ENCODE peak calls at places on chromosomes 13 and 19, in ten cellular contexts. U is AG10803, V is lower leg skin, T is HFF-Myc, W is fibroblast of pulmonary artery, X is AG09309, B is tibial nerve, A is pancreas, C is GM23338, N is AG04450. K is an unnamed sample.

GRCh38 chr19:39514840-39515550 is at the start of gene SELENOV:
- DNase-seq in N (no peak), T (no peak), V (no peak), C (peak), A (no peak), U (no peak), B (no peak), X (no peak), W (no peak), K (peak)

GRCh38 chr19:3513198-3514140 is 7.4 kb downstream of the FZR1 start:
- DNase-seq in B (no peak), T (no peak), N (no peak), U (no peak), C (no peak), A (peak), V (no peak), X (no peak), W (no peak), K (peak)

GRCh38 chr13:40187324-40187795 is 479.1 kb downstream of the FOXO1 start:
- DNase-seq in N (no peak), C (peak), U (no peak), W (no peak), X (no peak), A (no peak), B (no peak), T (no peak), V (no peak), K (no peak)

GRCh38 chr13:66077286-66077685 is 1152.8 kb downstream of the PCDH9 start:
- DNase-seq in V (no peak), C (no peak), A (no peak), T (no peak), X (no peak), W (no peak), B (no peak), U (no peak), N (no peak), K (no peak)

GRCh38 chr19:45404557-45405434 is at the start of gene PPP1R13L:
- DNase-seq in V (peak), W (peak), N (no peak), B (no peak), T (no peak), C (peak), X (no peak), U (peak), A (peak), K (peak)

GRCh38 chr19:39341122-39341719 is 1.0 kb upstream of the SAMD4B start:
- DNase-seq in N (no peak), W (no peak), U (peak), X (no peak), V (no peak), C (peak), T (no peak), B (no peak), A (no peak), K (no peak)

GRCh38 chr13:99694251-99694650 is 193.0 kb downstream of the TM9SF2 start:
- DNase-seq in U (no peak), A (no peak), V (no peak), T (peak), N (no peak), B (no peak), C (no peak), W (no peak), X (no peak), K (no peak)

GRCh38 chr13:94413545-94413944 is 65.9 kb downstream of the DCT start:
- DNase-seq in T (no peak), U (no peak), B (no peak), V (no peak), C (no peak), W (no peak), X (no peak), N (no peak), A (no peak), K (no peak)

GRCh38 chr13:90420683-90421082 is 926.8 kb upstream of the MIR17HG start:
- DNase-seq in X (no peak), U (no peak), B (no peak), C (peak), W (peak), T (no peak), V (no peak), A (no peak), N (no peak), K (peak)

GRCh38 chr13:106858910-106859309 is 291.0 kb upstream of the ARGLU1 start:
- DNase-seq in U (no peak), X (no peak), T (no peak), N (no peak), V (no peak), C (peak), A (no peak), W (no peak), B (no peak), K (no peak)

GRCh38 chr19:2648528-2648937 is 54.0 kb downstream of the GNG7 start:
- DNase-seq in U (peak), B (no peak), C (peak), W (peak), N (peak), V (peak), A (peak), X (peak), T (peak), K (peak)

GRCh38 chr19:36257512-36257876 is 42.6 kb downstream of the ZNF146 start:
- DNase-seq in W (no peak), T (no peak), X (no peak), V (no peak), A (peak), C (peak), U (no peak), B (no peak), N (no peak), K (no peak)

GRCh38 chr13:40460116-40460515 is 206.3 kb downstream of the FOXO1 start:
- DNase-seq in C (no peak), N (no peak), T (no peak), U (peak), B (no peak), A (no peak), W (no peak), X (no peak), V (no peak), K (no peak)

GRCh38 chr19:42129399-42130253 is 2.6 kb downstream of the POU2F2 start:
- DNase-seq in X (no peak), N (no peak), B (no peak), U (peak), C (no peak), V (peak), W (peak), A (no peak), T (peak), K (peak)

GRCh38 chr19:48501961-48502719 is 9.5 kb downstream of the LMTK3 start:
- DNase-seq in U (no peak), B (no peak), T (no peak), X (no peak), C (peak), A (peak), W (peak), N (no peak), V (no peak), K (no peak)

GRCh38 chr19:49335071-49335783 is at the start of gene CD37:
- DNase-seq in W (no peak), A (no peak), N (no peak), V (peak), C (no peak), T (no peak), X (no peak), B (no peak), U (no peak), K (no peak)

GRCh38 chr19:35045667-35046300 is 4.3 kb downstream of the HPN start:
- DNase-seq in C (peak), N (no peak), W (peak), T (peak), A (peak), B (no peak), V (no peak), U (peak), X (no peak), K (peak)

GRCh38 chr13:110546389-110546788 is 15.1 kb downstream of the RAB20 start:
- DNase-seq in T (no peak), N (no peak), W (no peak), X (no peak), V (no peak), U (no peak), C (no peak), A (no peak), B (no peak), K (no peak)

GRCh38 chr19:20503536-20503935 is 62.0 kb downstream of the ZNF737 start:
- DNase-seq in B (no peak), N (no peak), C (no peak), T (no peak), V (no peak), A (no peak), W (peak), X (no peak), U (peak), K (peak)

GRCh38 chr13:23599083-23599925 is 29.1 kb downstream of the TNFRSF19 start:
- DNase-seq in X (no peak), B (no peak), V (no peak), A (no peak), U (no peak), N (no peak), W (no peak), T (no peak), C (peak), K (no peak)

GRCh38 chr19:48982280-48982679 is 10.8 kb downstream of the GYS1 start:
- DNase-seq in W (no peak), V (no peak), U (no peak), T (no peak), C (peak), N (no peak), X (no peak), A (no peak), B (no peak), K (no peak)

GRCh38 chr13:78649997-78650724 is 8.8 kb downstream of the OBI1 start:
- DNase-seq in B (no peak), V (no peak), W (no peak), T (no peak), X (no peak), U (no peak), C (no peak), A (no peak), N (no peak), K (no peak)

GRCh38 chr19:16213076-16213475 is 15.4 kb downstream of the AP1M1 start:
- DNase-seq in W (peak), C (no peak), N (no peak), A (no peak), X (no peak), U (no peak), B (no peak), V (no peak), T (no peak), K (no peak)

GRCh38 chr13:41196620-41197019 is 2.3 kb upstream of the KBTBD7 start:
- DNase-seq in U (no peak), B (no peak), A (no peak), N (no peak), C (peak), X (no peak), W (peak), T (no peak), V (no peak), K (no peak)

GRCh38 chr13:76783798-76784197 is 102.4 kb downstream of the KCTD12 start:
- DNase-seq in T (no peak), W (no peak), V (no peak), U (no peak), A (no peak), B (no peak), X (no peak), C (peak), N (no peak), K (no peak)

GRCh38 chr13:50244913-50245574 is 229.8 kb downstream of the KCNRG start:
- DNase-seq in T (peak), W (peak), B (no peak), X (peak), V (no peak), U (peak), N (peak), A (no peak), C (no peak), K (peak)

GRCh38 chr13:105329359-105329758 is 1206.1 kb downstream of the EFNB2 start:
- DNase-seq in B (no peak), X (no peak), W (no peak), C (no peak), U (no peak), A (no peak), V (no peak), N (no peak), T (no peak), K (no peak)

GRCh38 chr19:8028951-8029491 is 23.5 kb upstream of the CCL25 start:
- DNase-seq in W (peak), V (no peak), N (no peak), T (no peak), X (no peak), B (no peak), U (no peak), A (no peak), C (peak), K (no peak)

GRCh38 chr19:32581704-32582164 is 744 bp downstream of the PDCD5 start:
- DNase-seq in C (peak), X (no peak), W (peak), B (no peak), T (no peak), V (no peak), A (no peak), U (peak), N (peak), K (peak)

GRCh38 chr19:45175663-45176345 is 2.2 kb downstream of the TRAPPC6A start:
- DNase-seq in C (no peak), W (no peak), A (no peak), U (no peak), V (no peak), X (no peak), N (no peak), T (no peak), B (no peak), K (no peak)

GRCh38 chr13:27415116-27415515 is 9.3 kb upstream of the GTF3A start:
- DNase-seq in T (no peak), C (no peak), A (no peak), X (no peak), N (no peak), U (no peak), V (no peak), B (no peak), W (no peak), K (no peak)

GRCh38 chr13:20525144-20525600 is 485 bp downstream of the CRYL1 start:
- DNase-seq in U (no peak), V (peak), B (no peak), W (peak), C (peak), T (no peak), X (no peak), N (no peak), A (peak), K (peak)

GRCh38 chr19:18046066-18046718 is 38.2 kb downstream of the ARRDC2 start:
- DNase-seq in A (no peak), C (no peak), W (peak), U (peak), T (peak), N (no peak), V (no peak), B (no peak), X (peak), K (peak)

GRCh38 chr19:19642506-19643157 is 825 bp downstream of the GMIP start:
- DNase-seq in V (no peak), U (peak), X (no peak), N (no peak), A (no peak), T (no peak), B (no peak), C (no peak), W (no peak), K (no peak)

GRCh38 chr19:3723883-3724282 is 15.7 kb downstream of the TJP3 start:
- DNase-seq in A (no peak), C (peak), W (no peak), V (no peak), T (no peak), X (no peak), B (no peak), N (no peak), U (no peak), K (no peak)

DNA sequence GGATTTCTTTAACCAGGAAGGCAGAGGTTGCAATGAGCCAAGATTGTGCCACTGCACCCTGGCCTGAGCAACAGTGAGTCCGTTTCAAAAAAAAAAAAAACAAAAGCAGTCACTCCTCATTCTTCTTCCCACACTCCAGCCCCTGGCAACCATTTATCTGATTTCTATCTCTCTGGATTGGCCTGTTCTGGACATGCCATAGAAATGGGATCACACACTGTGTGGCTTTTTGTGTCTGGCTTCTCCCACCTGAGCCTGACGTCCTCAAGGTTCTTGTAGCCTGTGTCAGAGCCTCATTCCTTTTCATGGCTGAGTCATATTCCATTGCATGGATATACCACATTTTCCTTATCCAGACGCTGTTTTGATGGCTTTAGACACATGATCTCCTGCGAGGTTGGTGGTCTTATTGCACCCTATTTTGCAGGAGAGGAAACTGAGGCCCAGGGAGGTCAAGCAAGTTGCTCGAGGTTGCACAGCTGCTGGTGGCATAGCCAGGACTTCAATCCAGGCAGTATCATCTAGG is 15.8 kb upstream of the FEM1A start:
- DNase-seq in T (no peak), N (no peak), U (no peak), C (no peak), V (no peak), B (no peak), W (no peak), A (no peak), X (no peak), K (no peak)
- TF ChIP-seq CTCF in T (no peak), N (no peak), U (no peak), C (no peak), V (no peak), B (no peak), W (no peak), A (no peak), X (no peak), K (no peak)

GRCh38 chr19:5624154-5624663 is 1.3 kb downstream of the SAFB start:
- DNase-seq in X (no peak), A (peak), C (peak), N (no peak), T (no peak), B (peak), U (peak), V (peak), W (peak), K (no peak)

GRCh38 chr19:5622465-5623396 is at the start of the genes SAFB and SAFB2:
- DNase-seq in A (peak), U (peak), B (peak), C (peak), V (peak), W (peak), X (peak), T (peak), N (peak), K (peak)

GRCh38 chr19:5625641-5626040 is 2.8 kb downstream of the SAFB start:
- DNase-seq in T (no peak), N (no peak), A (no peak), B (no peak), C (no peak), X (no peak), W (no peak), U (no peak), V (peak), K (no peak)

GRCh38 chr19:5623397-5624153 is 692 bp downstream of the SAFB start:
- DNase-seq in X (no peak), B (no peak), T (no peak), C (no peak), U (no peak), V (no peak), N (no peak), W (no peak), A (peak), K (no peak)

GRCh38 chr19:5624741-5625140 is 1.9 kb downstream of the SAFB start:
- DNase-seq in X (no peak), A (no peak), B (no peak), W (no peak), T (no peak), U (no peak), C (peak), N (no peak), V (peak), K (no peak)
- H3K4me3 ChIP-seq in X (peak), A (peak), B (no peak), W (peak), T (peak), U (peak), C (peak), N (peak), V (no peak), K (peak)

GRCh38 chr19:51398096-51398704 is 7.8 kb upstream of the C19orf84 start:
- DNase-seq in B (no peak), A (no peak), T (no peak), C (peak), U (peak), N (no peak), W (peak), X (no peak), V (no peak), K (peak)
- TF ChIP-seq CTCF in B (no peak), A (peak), T (peak), C (peak), U (peak), N (peak), W (peak), X (peak), V (no peak), K (peak)

DNA sequence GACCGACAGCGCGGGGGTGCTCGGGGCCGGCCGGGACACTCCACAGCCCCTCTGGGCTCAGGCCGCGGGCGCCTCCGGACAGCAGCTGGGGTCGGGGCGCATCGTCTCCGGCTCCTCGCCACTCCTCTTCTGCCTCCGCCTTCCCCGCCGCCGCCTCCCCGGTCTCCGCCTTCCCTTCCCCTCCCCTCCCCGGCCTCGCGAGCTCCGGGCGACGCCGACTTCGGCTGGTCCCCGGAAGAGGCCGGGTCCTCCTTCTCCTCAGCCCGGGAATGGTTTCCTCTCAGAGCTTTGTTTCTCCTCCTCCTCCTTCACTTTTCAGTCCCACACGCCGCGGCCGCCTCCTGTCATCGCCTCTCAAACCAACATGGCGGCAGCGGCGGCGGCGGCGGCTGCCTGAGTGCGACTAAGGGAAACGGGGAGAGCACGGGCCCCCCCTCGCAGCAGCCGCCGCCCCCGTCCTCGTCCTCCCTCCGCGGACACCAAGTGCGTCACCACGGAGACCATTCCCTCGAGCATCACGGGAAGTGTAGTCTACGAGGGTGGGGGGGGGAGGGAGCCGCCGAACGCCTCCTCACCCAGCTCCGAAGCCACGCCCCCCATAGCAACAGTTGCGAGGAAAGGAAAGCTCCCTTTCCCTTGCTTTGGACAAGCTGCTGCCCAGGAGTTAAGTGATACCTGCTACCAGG is at the start of gene UBL3:
- DNase-seq in V (peak), A (peak), X (peak), B (peak), T (peak), C (peak), N (peak), W (peak), U (peak), K (peak)
- H3K4me3 ChIP-seq in V (peak), A (peak), X (peak), B (peak), T (peak), C (peak), N (peak), W (peak), U (peak), K (peak)

DNA sequence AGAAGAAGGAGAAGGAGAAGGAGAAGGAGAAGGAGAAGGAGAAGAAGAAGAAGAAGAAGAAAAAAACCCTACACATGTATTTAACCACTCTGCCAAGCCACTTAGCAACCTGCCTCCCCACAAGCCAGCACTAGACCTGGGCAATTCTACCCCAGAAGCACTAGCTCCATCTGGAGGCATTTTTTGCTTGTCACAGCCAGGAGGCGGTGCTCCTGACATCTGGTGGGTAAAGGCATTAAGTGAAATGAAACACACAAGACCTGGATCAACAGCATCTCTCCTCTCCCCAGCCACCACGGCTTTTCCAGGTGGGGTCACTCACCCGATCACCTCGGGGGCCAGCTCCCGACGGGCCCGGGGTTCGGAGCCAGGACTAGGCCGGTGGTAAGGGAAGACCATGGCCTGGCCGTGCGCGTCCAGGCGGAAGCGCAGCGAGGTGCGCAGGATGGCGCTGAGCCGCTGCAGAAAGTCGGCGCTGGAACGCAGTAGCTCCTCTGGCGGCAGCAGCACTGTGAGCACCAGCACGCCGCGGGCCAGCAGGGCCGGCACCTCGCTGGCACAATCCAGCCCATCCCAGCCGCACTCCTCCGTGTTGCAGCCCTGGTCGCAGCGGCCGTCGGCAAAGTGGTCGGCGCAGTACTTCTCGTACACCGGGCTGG is 26.9 kb downstream of the NOTCH3 start:
- DNase-seq in C (peak), V (no peak), U (peak), X (no peak), B (no peak), N (no peak), T (no peak), W (no peak), A (no peak), K (no peak)
- TF ChIP-seq CTCF in C (peak), V (no peak), U (peak), X (no peak), B (no peak), N (peak), T (peak), W (peak), A (no peak), K (peak)

K was measured in foreskin fibroblast.